ENCODE peak calls at places on chromosomes 11 and 22, in seven cellular contexts. One of them, this sample, is unnamed.

GRCh38 chr22:43185860-43186261 is 1.1 kb downstream of the TTLL12 start:
- DNase-seq in stimulated activated CD4-positive, alpha-beta T cell treated with anti-CD3 and anti-CD28 coated beads, Interleukin-4, amount 100 ng/mL, for 1 hour: no peak
- DNase-seq in right cardiac atrium: peak; percentile 86
- DNase-seq in B cell: peak; percentile 28
- DNase-seq in left ventricle myocardium superior: peak; percentile 82
- DNase-seq in dorsolateral prefrontal cortex: peak; percentile 43
- DNase-seq in HFF-Myc: no peak
- DNase-seq in this sample: peak; percentile 74

GRCh38 chr11:44309483-44310197 is at the start of gene ALX4:
- DNase-seq in stimulated activated CD4-positive, alpha-beta T cell treated with anti-CD3 and anti-CD28 coated beads, Interleukin-4, amount 100 ng/mL, for 1 hour: no peak
- DNase-seq in right cardiac atrium: peak; percentile 78
- DNase-seq in B cell: peak; percentile 53
- DNase-seq in left ventricle myocardium superior: peak; percentile 65
- DNase-seq in dorsolateral prefrontal cortex: no peak
- DNase-seq in HFF-Myc: no peak
- DNase-seq in this sample: peak; percentile 78

GRCh38 chr22:41713004-41713403 is 13.7 kb downstream of the MEI1 start:
- DNase-seq in stimulated activated CD4-positive, alpha-beta T cell treated with anti-CD3 and anti-CD28 coated beads, Interleukin-4, amount 100 ng/mL, for 1 hour: no peak
- DNase-seq in right cardiac atrium: no peak
- DNase-seq in B cell: no peak
- DNase-seq in left ventricle myocardium superior: no peak
- DNase-seq in dorsolateral prefrontal cortex: no peak
- DNase-seq in HFF-Myc: no peak
- DNase-seq in this sample: no peak

GRCh38 chr22:38505595-38506117 is 455 bp downstream of the DDX17 start:
- DNase-seq in stimulated activated CD4-positive, alpha-beta T cell treated with anti-CD3 and anti-CD28 coated beads, Interleukin-4, amount 100 ng/mL, for 1 hour: peak; percentile 63
- DNase-seq in right cardiac atrium: peak; percentile 94
- DNase-seq in B cell: no peak
- DNase-seq in left ventricle myocardium superior: peak; percentile 93
- DNase-seq in dorsolateral prefrontal cortex: peak; percentile 64
- DNase-seq in HFF-Myc: no peak
- DNase-seq in this sample: peak; percentile 88

GRCh38 chr22:40875111-40875510 is 13.2 kb upstream of the DNAJB7 start:
- DNase-seq in stimulated activated CD4-positive, alpha-beta T cell treated with anti-CD3 and anti-CD28 coated beads, Interleukin-4, amount 100 ng/mL, for 1 hour: no peak
- DNase-seq in right cardiac atrium: no peak
- DNase-seq in B cell: no peak
- DNase-seq in left ventricle myocardium superior: no peak
- DNase-seq in dorsolateral prefrontal cortex: no peak
- DNase-seq in HFF-Myc: no peak
- DNase-seq in this sample: no peak

GRCh38 chr22:37965940-37966664 is 12.6 kb downstream of the POLR2F start:
- DNase-seq in stimulated activated CD4-positive, alpha-beta T cell treated with anti-CD3 and anti-CD28 coated beads, Interleukin-4, amount 100 ng/mL, for 1 hour: no peak
- DNase-seq in right cardiac atrium: no peak
- DNase-seq in B cell: no peak
- DNase-seq in left ventricle myocardium superior: no peak
- DNase-seq in dorsolateral prefrontal cortex: no peak
- DNase-seq in HFF-Myc: no peak
- DNase-seq in this sample: no peak

GRCh38 chr11:65585396-65586246 is 9.8 kb downstream of the EHBP1L1 start:
- DNase-seq in stimulated activated CD4-positive, alpha-beta T cell treated with anti-CD3 and anti-CD28 coated beads, Interleukin-4, amount 100 ng/mL, for 1 hour: no peak
- DNase-seq in right cardiac atrium: peak; percentile 73
- DNase-seq in B cell: no peak
- DNase-seq in left ventricle myocardium superior: peak; percentile 48
- DNase-seq in dorsolateral prefrontal cortex: no peak
- DNase-seq in HFF-Myc: no peak
- DNase-seq in this sample: no peak

GRCh38 chr11:11944444-11944843 is 64.0 kb downstream of the DKK3 start:
- DNase-seq in stimulated activated CD4-positive, alpha-beta T cell treated with anti-CD3 and anti-CD28 coated beads, Interleukin-4, amount 100 ng/mL, for 1 hour: no peak
- DNase-seq in right cardiac atrium: no peak
- DNase-seq in B cell: no peak
- DNase-seq in left ventricle myocardium superior: no peak
- DNase-seq in dorsolateral prefrontal cortex: no peak
- DNase-seq in HFF-Myc: no peak
- DNase-seq in this sample: no peak

GRCh38 chr11:19790831-19791552 is 78.4 kb downstream of the NAV2 start:
- DNase-seq in stimulated activated CD4-positive, alpha-beta T cell treated with anti-CD3 and anti-CD28 coated beads, Interleukin-4, amount 100 ng/mL, for 1 hour: no peak
- DNase-seq in right cardiac atrium: no peak
- DNase-seq in B cell: no peak
- DNase-seq in left ventricle myocardium superior: no peak
- DNase-seq in dorsolateral prefrontal cortex: no peak
- DNase-seq in HFF-Myc: no peak
- DNase-seq in this sample: no peak

GRCh38 chr11:8596504-8597046 is 2.5 kb upstream of the STK33 start:
- DNase-seq in stimulated activated CD4-positive, alpha-beta T cell treated with anti-CD3 and anti-CD28 coated beads, Interleukin-4, amount 100 ng/mL, for 1 hour: no peak
- DNase-seq in right cardiac atrium: no peak
- DNase-seq in B cell: no peak
- DNase-seq in left ventricle myocardium superior: no peak
- DNase-seq in dorsolateral prefrontal cortex: no peak
- DNase-seq in HFF-Myc: no peak
- DNase-seq in this sample: no peak

GRCh38 chr22:43006016-43006505 is 8.9 kb downstream of the PACSIN2 start:
- DNase-seq in stimulated activated CD4-positive, alpha-beta T cell treated with anti-CD3 and anti-CD28 coated beads, Interleukin-4, amount 100 ng/mL, for 1 hour: no peak
- DNase-seq in right cardiac atrium: no peak
- DNase-seq in B cell: no peak
- DNase-seq in left ventricle myocardium superior: no peak
- DNase-seq in dorsolateral prefrontal cortex: no peak
- DNase-seq in HFF-Myc: no peak
- DNase-seq in this sample: no peak

GRCh38 chr11:117443269-117444186 is 115.9 kb downstream of the CEP164 start:
- DNase-seq in stimulated activated CD4-positive, alpha-beta T cell treated with anti-CD3 and anti-CD28 coated beads, Interleukin-4, amount 100 ng/mL, for 1 hour: no peak
- DNase-seq in right cardiac atrium: peak; percentile 88
- DNase-seq in B cell: no peak
- DNase-seq in left ventricle myocardium superior: peak; percentile 81
- DNase-seq in dorsolateral prefrontal cortex: peak; percentile 68
- DNase-seq in HFF-Myc: no peak
- DNase-seq in this sample: no peak

GRCh38 chr11:27452147-27452546 is 20.4 kb downstream of the LGR4 start:
- DNase-seq in stimulated activated CD4-positive, alpha-beta T cell treated with anti-CD3 and anti-CD28 coated beads, Interleukin-4, amount 100 ng/mL, for 1 hour: no peak
- DNase-seq in right cardiac atrium: no peak
- DNase-seq in B cell: no peak
- DNase-seq in left ventricle myocardium superior: no peak
- DNase-seq in dorsolateral prefrontal cortex: no peak
- DNase-seq in HFF-Myc: no peak
- DNase-seq in this sample: no peak

GRCh38 chr11:33059331-33060007 is 20.1 kb downstream of the TCP11L1 start:
- DNase-seq in stimulated activated CD4-positive, alpha-beta T cell treated with anti-CD3 and anti-CD28 coated beads, Interleukin-4, amount 100 ng/mL, for 1 hour: no peak
- DNase-seq in right cardiac atrium: no peak
- DNase-seq in B cell: no peak
- DNase-seq in left ventricle myocardium superior: no peak
- DNase-seq in dorsolateral prefrontal cortex: no peak
- DNase-seq in HFF-Myc: no peak
- DNase-seq in this sample: no peak

GRCh38 chr11:73205666-73206343 is 12.3 kb upstream of the P2RY2 start:
- DNase-seq in stimulated activated CD4-positive, alpha-beta T cell treated with anti-CD3 and anti-CD28 coated beads, Interleukin-4, amount 100 ng/mL, for 1 hour: no peak
- DNase-seq in right cardiac atrium: no peak
- DNase-seq in B cell: no peak
- DNase-seq in left ventricle myocardium superior: no peak
- DNase-seq in dorsolateral prefrontal cortex: no peak
- DNase-seq in HFF-Myc: no peak
- DNase-seq in this sample: no peak

GRCh38 chr22:39491696-39492095 is 10.4 kb upstream of the MIEF1 start:
- DNase-seq in stimulated activated CD4-positive, alpha-beta T cell treated with anti-CD3 and anti-CD28 coated beads, Interleukin-4, amount 100 ng/mL, for 1 hour: no peak
- DNase-seq in right cardiac atrium: peak; percentile 9
- DNase-seq in B cell: no peak
- DNase-seq in left ventricle myocardium superior: no peak
- DNase-seq in dorsolateral prefrontal cortex: no peak
- DNase-seq in HFF-Myc: no peak
- DNase-seq in this sample: no peak

GRCh38 chr22:21032037-21032842 is at the start of gene SLC7A4:
- DNase-seq in stimulated activated CD4-positive, alpha-beta T cell treated with anti-CD3 and anti-CD28 coated beads, Interleukin-4, amount 100 ng/mL, for 1 hour: peak; percentile 7
- DNase-seq in right cardiac atrium: peak; percentile 76
- DNase-seq in B cell: no peak
- DNase-seq in left ventricle myocardium superior: peak; percentile 42
- DNase-seq in dorsolateral prefrontal cortex: no peak
- DNase-seq in HFF-Myc: no peak
- DNase-seq in this sample: no peak

GRCh38 chr11:47204633-47204989 is 10.2 kb upstream of the DDB2 start:
- DNase-seq in stimulated activated CD4-positive, alpha-beta T cell treated with anti-CD3 and anti-CD28 coated beads, Interleukin-4, amount 100 ng/mL, for 1 hour: no peak
- DNase-seq in right cardiac atrium: no peak
- DNase-seq in B cell: no peak
- DNase-seq in left ventricle myocardium superior: no peak
- DNase-seq in dorsolateral prefrontal cortex: no peak
- DNase-seq in HFF-Myc: no peak
- DNase-seq in this sample: no peak

GRCh38 chr22:37109242-37109917 is at the start of gene TMPRSS6:
- DNase-seq in stimulated activated CD4-positive, alpha-beta T cell treated with anti-CD3 and anti-CD28 coated beads, Interleukin-4, amount 100 ng/mL, for 1 hour: no peak
- DNase-seq in right cardiac atrium: peak; percentile 28
- DNase-seq in B cell: no peak
- DNase-seq in left ventricle myocardium superior: no peak
- DNase-seq in dorsolateral prefrontal cortex: no peak
- DNase-seq in HFF-Myc: no peak
- DNase-seq in this sample: no peak

GRCh38 chr11:130121430-130121978 is 38.1 kb upstream of the ST14 start:
- DNase-seq in stimulated activated CD4-positive, alpha-beta T cell treated with anti-CD3 and anti-CD28 coated beads, Interleukin-4, amount 100 ng/mL, for 1 hour: no peak
- DNase-seq in right cardiac atrium: no peak
- DNase-seq in B cell: no peak
- DNase-seq in left ventricle myocardium superior: no peak
- DNase-seq in dorsolateral prefrontal cortex: no peak
- DNase-seq in HFF-Myc: no peak
- DNase-seq in this sample: no peak

GRCh38 chr22:36291831-36292740 is 39.2 kb downstream of the APOL1 start:
- DNase-seq in stimulated activated CD4-positive, alpha-beta T cell treated with anti-CD3 and anti-CD28 coated beads, Interleukin-4, amount 100 ng/mL, for 1 hour: no peak
- DNase-seq in right cardiac atrium: peak; percentile 52
- DNase-seq in B cell: no peak
- DNase-seq in left ventricle myocardium superior: peak; percentile 31
- DNase-seq in dorsolateral prefrontal cortex: no peak
- DNase-seq in HFF-Myc: no peak
- DNase-seq in this sample: no peak

GRCh38 chr11:61021661-61022212 is 50.3 kb downstream of the CD6 start:
- DNase-seq in stimulated activated CD4-positive, alpha-beta T cell treated with anti-CD3 and anti-CD28 coated beads, Interleukin-4, amount 100 ng/mL, for 1 hour: peak; percentile 86
- DNase-seq in right cardiac atrium: peak; percentile 63
- DNase-seq in B cell: peak; percentile 84
- DNase-seq in left ventricle myocardium superior: peak; percentile 44
- DNase-seq in dorsolateral prefrontal cortex: no peak
- DNase-seq in HFF-Myc: no peak
- DNase-seq in this sample: no peak

GRCh38 chr11:94895451-94895850 is 77.9 kb downstream of the CWC15 start:
- DNase-seq in stimulated activated CD4-positive, alpha-beta T cell treated with anti-CD3 and anti-CD28 coated beads, Interleukin-4, amount 100 ng/mL, for 1 hour: no peak
- DNase-seq in right cardiac atrium: no peak
- DNase-seq in B cell: no peak
- DNase-seq in left ventricle myocardium superior: no peak
- DNase-seq in dorsolateral prefrontal cortex: no peak
- DNase-seq in HFF-Myc: no peak
- DNase-seq in this sample: no peak

This sample was measured in Right ventricle myocardium inferior.